ENCODE peak calls at places on chromosomes 4 and X, in five cellular contexts. L is heart left ventricle, X is lung, D is HEK293T, G is NCI-H1105. W is an unnamed sample.

GRCh38 chr4:70892086-70892769 is 9.9 kb upstream of the MOB1B start:
- DNase-seq in D (no peak), X (no peak), L (peak), G (no peak), W (no peak)

GRCh38 chr4:86359944-86360478 is at the start of gene MAPK10:
- DNase-seq in L (peak), D (no peak), G (peak), X (peak), W (peak)

GRCh38 chr4:97978791-97979488 is 164.3 kb downstream of the STPG2 start:
- DNase-seq in X (no peak), L (no peak), D (no peak), G (no peak), W (no peak)

GRCh38 chrX:107686792-107687191 is 58.5 kb downstream of the PRPS1 start:
- DNase-seq in D (no peak), G (no peak), L (no peak), X (no peak), W (no peak)

GRCh38 chrX:64205441-64205734 is at the start of gene AMER1:
- DNase-seq in X (no peak), D (no peak), L (no peak), G (no peak), W (no peak)

GRCh38 chrX:134948333-134949241 is 42.2 kb upstream of the SMIM10 start:
- DNase-seq in D (no peak), L (no peak), X (no peak), G (no peak), W (no peak)

GRCh38 chrX:22758807-22759481 is 240.8 kb upstream of the DDX53 start:
- DNase-seq in G (no peak), D (no peak), L (no peak), X (no peak), W (no peak)

GRCh38 chrX:17876135-17876534 is 15.0 kb upstream of the RAI2 start:
- DNase-seq in G (no peak), L (no peak), X (no peak), D (no peak), W (no peak)

GRCh38 chrX:64885850-64886249 is 90.4 kb downstream of the ZC4H2 start:
- DNase-seq in X (no peak), L (no peak), G (no peak), D (peak), W (no peak)